ENCODE peak calls at places on chromosomes 11 and 22, in eight cellular contexts. Q is neural crest cell; X is kidney glomerular epithelial cell; V is hippocampal formation; M is NCI-H345; W is activated CD4-positive, alpha-beta T cell treated with anti-CD3 and anti-CD28 coated beads, Interleukin-2, amount 10 ng/mL, durations not matched to agents 7 days and 5 days; U is hypothalamus; G is NCI-H1105. B is an unnamed sample.

GRCh38 chr22:43819691-43820670 is 7.9 kb upstream of the EFCAB6 start:
- DNase-seq in Q (no peak), U (no peak), M (no peak), G (peak), X (no peak), W (no peak), V (no peak), B (no peak)

GRCh38 chr11:36095716-36096115 is 151.9 kb downstream of the LDLRAD3 start:
- DNase-seq in W (no peak), V (no peak), M (no peak), X (no peak), G (no peak), U (no peak), Q (no peak), B (no peak)

GRCh38 chr11:129248618-129249017 is 56.5 kb upstream of the ARHGAP32 start:
- DNase-seq in Q (no peak), V (no peak), M (no peak), G (no peak), W (no peak), U (no peak), X (no peak), B (peak)

GRCh38 chr11:47510231-47510630 is 42.7 kb downstream of the CELF1 start:
- DNase-seq in X (no peak), U (no peak), Q (no peak), W (no peak), M (no peak), V (no peak), G (no peak), B (no peak)

GRCh38 chr22:22061085-22062077 is 78.8 kb upstream of the TOP3B start:
- DNase-seq in V (peak), M (no peak), X (no peak), U (no peak), W (no peak), G (no peak), Q (no peak), B (no peak)

GRCh38 chr11:61054513-61054912 is 47.8 kb upstream of the CD5 start:
- DNase-seq in Q (no peak), X (no peak), U (no peak), V (no peak), G (no peak), M (no peak), W (no peak), B (no peak)

GRCh38 chr11:83157755-83158473 is 983 bp downstream of the PCF11 start:
- DNase-seq in W (peak), G (peak), Q (peak), M (peak), V (peak), X (peak), U (peak), B (peak)

GRCh38 chr11:2147391-2147790 is 8.2 kb upstream of the IGF2 start:
- DNase-seq in V (no peak), W (no peak), M (no peak), Q (no peak), X (no peak), G (no peak), U (no peak), B (no peak)

GRCh38 chr11:86482684-86483083 is 108.0 kb downstream of the CCDC81 start:
- DNase-seq in W (no peak), X (no peak), M (no peak), V (no peak), G (no peak), U (no peak), Q (no peak), B (no peak)

GRCh38 chr11:71101606-71102005 is 150.8 kb downstream of the SHANK2 start:
- DNase-seq in V (no peak), W (no peak), M (no peak), X (no peak), G (no peak), Q (no peak), U (no peak), B (no peak)

GRCh38 chr11:68090706-68091105 is 30.5 kb downstream of the CHKA start:
- DNase-seq in W (no peak), G (no peak), U (peak), V (peak), Q (no peak), X (no peak), M (no peak), B (no peak)

GRCh38 chr11:115215694-115216615 is 288.3 kb downstream of the CADM1 start:
- DNase-seq in Q (no peak), V (no peak), M (no peak), X (no peak), U (no peak), G (no peak), W (no peak), B (no peak)

GRCh38 chr22:37280718-37281117 is 1.6 kb upstream of the CYTH4 start:
- DNase-seq in W (no peak), G (no peak), M (no peak), V (no peak), U (no peak), X (no peak), Q (no peak), B (no peak)

GRCh38 chr11:86143429-86144030 is 74.6 kb upstream of the PICALM start:
- DNase-seq in Q (no peak), X (no peak), W (peak), M (no peak), V (no peak), G (no peak), U (no peak), B (no peak)

GRCh38 chr22:30947163-30947820 is 21.3 kb downstream of the MORC2 start:
- DNase-seq in W (no peak), X (no peak), Q (peak), U (peak), V (peak), M (peak), G (peak), B (no peak)

GRCh38 chr11:75468534-75469340 is 35.7 kb upstream of the KLHL35 start:
- DNase-seq in Q (peak), G (no peak), X (peak), M (no peak), U (no peak), V (no peak), W (no peak), B (no peak)

GRCh38 chr11:12746593-12747097 is 72.4 kb downstream of the TEAD1 start:
- DNase-seq in M (peak), U (no peak), X (peak), G (peak), V (no peak), Q (peak), W (no peak), B (peak)

GRCh38 chr22:42341779-42342178 is 71.3 kb upstream of the TCF20 start:
- DNase-seq in X (no peak), Q (no peak), U (no peak), V (no peak), M (no peak), W (no peak), G (no peak), B (no peak)

GRCh38 chr11:36235750-36236149 is 53.5 kb downstream of the COMMD9 start:
- DNase-seq in Q (no peak), W (no peak), X (no peak), V (no peak), M (no peak), U (no peak), G (no peak), B (no peak)

GRCh38 chr11:122069946-122070345 is 46.1 kb downstream of the BLID start:
- DNase-seq in X (peak), Q (peak), G (peak), W (peak), V (peak), U (peak), M (peak), B (peak)

GRCh38 chr22:19869497-19870152 is 15.0 kb upstream of the GNB1L start:
- DNase-seq in M (no peak), G (no peak), U (no peak), Q (no peak), V (no peak), W (no peak), X (no peak), B (no peak)

GRCh38 chr11:119509277-119509841 is 86.4 kb upstream of the THY1 start:
- DNase-seq in G (no peak), V (no peak), W (no peak), U (no peak), Q (no peak), X (no peak), M (no peak), B (no peak)

GRCh38 chr22:46262449-46263207 is 515 bp downstream of the PKDREJ start:
- DNase-seq in X (no peak), U (no peak), Q (peak), M (no peak), W (peak), V (peak), G (no peak), B (no peak)

GRCh38 chr11:82732734-82733443 is 775 bp downstream of the FAM181B start:
- DNase-seq in X (no peak), V (peak), W (no peak), M (peak), U (no peak), G (peak), Q (no peak), B (no peak)

GRCh38 chr11:7448126-7448525 is 37.2 kb upstream of the OLFML1 start:
- DNase-seq in M (no peak), V (no peak), G (no peak), U (no peak), X (no peak), W (no peak), Q (no peak), B (no peak)

GRCh38 chr11:112157274-112157766 is 6.6 kb downstream of the IL18 start:
- DNase-seq in U (no peak), W (no peak), Q (no peak), G (no peak), X (peak), V (no peak), M (no peak), B (peak)